ENCODE peak calls at places on chromosome 18, in seven cellular contexts. I, H, K, N, W, V and Y are unnamed samples.
A peak's percentile ranks its signal among the peaks of the same experiment; 100 is the strongest.

GRCh38 chr18:59559528-59559927 is 137.7 kb downstream of the CCBE1 start:
- DNase-seq in I (no peak), H (no peak), K (no peak), N (no peak), W (no peak), V (no peak), Y (no peak)

GRCh38 chr18:59881728-59882685 is 17.8 kb upstream of the PMAIP1 start:
- DNase-seq in I (no peak), H (peak; percentile 60), K (no peak), N (peak; percentile 81), W (no peak), V (no peak), Y (peak; percentile 62)

GRCh38 chr18:57441395-57441794 is 6.2 kb downstream of the ONECUT2 start:
- DNase-seq in I (no peak), H (peak; percentile 76), K (no peak), N (no peak), W (no peak), V (no peak), Y (no peak)

GRCh38 chr18:78882585-78882984 is 97.0 kb upstream of the SALL3 start:
- DNase-seq in I (no peak), H (no peak), K (no peak), N (no peak), W (no peak), V (no peak), Y (no peak)

GRCh38 chr18:50548160-50548559 is 11.7 kb upstream of the MAPK4 start:
- DNase-seq in I (no peak), H (no peak), K (no peak), N (no peak), W (no peak), V (no peak), Y (no peak)

GRCh38 chr18:42072407-42072806 is 117.4 kb downstream of the PIK3C3 start:
- DNase-seq in I (no peak), H (peak; percentile 26), K (no peak), N (no peak), W (no peak), V (no peak), Y (no peak)

GRCh38 chr18:57833441-57834101 is 30.5 kb upstream of the ATP8B1 start:
- DNase-seq in I (no peak), H (peak; percentile 36), K (no peak), N (peak; percentile 49), W (no peak), V (no peak), Y (no peak)

GRCh38 chr18:74013955-74014354 is 133.7 kb downstream of the FBXO15 start:
- DNase-seq in I (no peak), H (peak; percentile 84), K (no peak), N (no peak), W (no peak), V (no peak), Y (peak; percentile 49)

GRCh38 chr18:37334494-37335125 is 231.0 kb downstream of the CELF4 start:
- DNase-seq in I (no peak), H (peak; percentile 89), K (no peak), N (no peak), W (no peak), V (no peak), Y (no peak)

GRCh38 chr18:23306842-23307241 is 146.2 kb upstream of the RIOK3 start:
- DNase-seq in I (no peak), H (no peak), K (no peak), N (no peak), W (no peak), V (no peak), Y (no peak)

GRCh38 chr18:76985951-76986236 is 146.7 kb downstream of the MBP start:
- DNase-seq in I (no peak), H (no peak), K (no peak), N (no peak), W (no peak), V (no peak), Y (no peak)

GRCh38 chr18:43869451-43870008 is 592.2 kb upstream of the SYT4 start:
- DNase-seq in I (no peak), H (peak; percentile 63), K (no peak), N (no peak), W (no peak), V (no peak), Y (no peak)

GRCh38 chr18:26804474-26804873 is 61.0 kb downstream of the AQP4 start:
- DNase-seq in I (no peak), H (no peak), K (peak; percentile 39), N (no peak), W (no peak), V (no peak), Y (peak; percentile 15)

GRCh38 chr18:9380101-9380500 is 45.5 kb downstream of the TWSG1 start:
- DNase-seq in I (no peak), H (peak; percentile 33), K (no peak), N (no peak), W (no peak), V (no peak), Y (no peak)

GRCh38 chr18:328928-329327 is 61.1 kb upstream of the THOC1 start:
- DNase-seq in I (no peak), H (no peak), K (no peak), N (no peak), W (no peak), V (no peak), Y (no peak)

GRCh38 chr18:8857806-8858205 is 152.4 kb downstream of the MTCL1 start:
- DNase-seq in I (no peak), H (no peak), K (no peak), N (no peak), W (no peak), V (no peak), Y (no peak)

GRCh38 chr18:30987479-30988241 is 54.9 kb downstream of the DSC3 start:
- DNase-seq in I (no peak), H (peak; percentile 2), K (no peak), N (no peak), W (no peak), V (no peak), Y (peak; percentile 21)

GRCh38 chr18:79400091-79400590 is 4.4 kb downstream of the NFATC1 start:
- DNase-seq in I (peak; percentile 78), H (peak; percentile 77), K (peak; percentile 78), N (no peak), W (peak; percentile 62), V (peak; percentile 91), Y (no peak)

GRCh38 chr18:22637787-22638186 is 220.1 kb upstream of the CTAGE1 start:
- DNase-seq in I (no peak), H (peak; percentile 88), K (no peak), N (no peak), W (no peak), V (no peak), Y (no peak)

GRCh38 chr18:11899063-11899462 is 9.1 kb downstream of the MPPE1 start:
- DNase-seq in I (no peak), H (no peak), K (no peak), N (no peak), W (no peak), V (no peak), Y (no peak)

GRCh38 chr18:78768221-78768620 is 211.4 kb upstream of the SALL3 start:
- DNase-seq in I (no peak), H (no peak), K (no peak), N (no peak), W (no peak), V (no peak), Y (no peak)

DNA sequence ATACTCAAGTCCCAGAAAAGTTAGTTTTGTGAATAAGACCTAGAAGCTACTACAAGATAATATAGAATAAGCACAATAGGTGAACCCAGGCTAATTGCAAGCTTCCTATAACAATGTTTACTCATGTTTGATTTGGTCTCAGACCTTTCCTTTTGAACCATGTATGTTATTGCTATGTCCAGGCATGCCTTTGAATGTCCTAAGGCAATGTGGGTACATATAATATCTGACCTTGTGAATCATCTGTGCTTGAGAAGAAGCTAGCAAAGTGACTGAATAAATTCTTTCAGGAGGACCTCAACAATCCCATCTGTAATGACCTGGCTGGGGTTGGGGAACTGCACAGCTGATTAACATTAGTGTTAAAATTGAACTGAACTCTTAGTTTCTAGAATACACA is 1285.9 kb upstream of the CELF4 start:
- DNase-seq in I (no peak), H (no peak), K (no peak), N (no peak), W (no peak), V (no peak), Y (no peak)
- H3K4me3 ChIP-seq in I (no peak overlapping the region), H (no peak overlapping the region), K (no peak overlapping the region), N (no peak overlapping the region), W (no peak overlapping the region), V (no peak overlapping the region), Y (no peak overlapping the region)

DNA sequence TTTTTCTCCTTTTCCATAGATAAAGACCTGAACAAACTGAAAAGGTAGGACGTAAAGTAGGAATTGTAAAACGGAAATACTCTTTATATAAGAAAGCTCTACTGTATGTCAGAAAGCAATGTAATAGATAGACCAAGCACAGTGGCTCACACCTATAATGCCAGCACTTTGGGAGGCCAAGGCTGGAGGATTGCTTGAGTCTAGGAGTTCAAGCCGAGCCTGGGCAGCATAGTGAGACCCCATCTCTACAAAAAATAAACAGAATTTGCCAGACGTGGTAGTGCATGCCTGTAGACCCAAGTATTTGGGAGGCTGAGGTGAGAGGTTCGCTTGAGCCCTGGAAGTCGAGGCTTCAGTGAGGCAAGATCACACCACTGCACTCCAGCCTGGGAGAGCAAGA is 7.6 kb downstream of the ZNF397 start:
- DNase-seq in I (no peak), H (no peak), K (no peak), N (no peak), W (no peak), V (no peak), Y (no peak)
- H3K4me3 ChIP-seq in I (no peak overlapping the region), H (no peak overlapping the region), K (no peak overlapping the region), N (no peak overlapping the region), W (no peak overlapping the region), V (no peak overlapping the region), Y (no peak overlapping the region)

GRCh38 chr18:45837283-45838070 is 12.0 kb downstream of the SIGLEC15 start:
- DNase-seq in I (peak; percentile 50), H (peak; percentile 83), K (peak; percentile 49), N (no peak), W (peak; percentile 32), V (peak; percentile 89), Y (peak; percentile 76)
- H3K4me3 ChIP-seq in I (peak overlapping the region; percentile 64), H (peak overlapping the region; percentile 33), K (peak overlapping the region; percentile 26), N (no peak overlapping the region), W (peak overlapping the region; percentile 36), V (no peak overlapping the region), Y (no peak overlapping the region)

DNA sequence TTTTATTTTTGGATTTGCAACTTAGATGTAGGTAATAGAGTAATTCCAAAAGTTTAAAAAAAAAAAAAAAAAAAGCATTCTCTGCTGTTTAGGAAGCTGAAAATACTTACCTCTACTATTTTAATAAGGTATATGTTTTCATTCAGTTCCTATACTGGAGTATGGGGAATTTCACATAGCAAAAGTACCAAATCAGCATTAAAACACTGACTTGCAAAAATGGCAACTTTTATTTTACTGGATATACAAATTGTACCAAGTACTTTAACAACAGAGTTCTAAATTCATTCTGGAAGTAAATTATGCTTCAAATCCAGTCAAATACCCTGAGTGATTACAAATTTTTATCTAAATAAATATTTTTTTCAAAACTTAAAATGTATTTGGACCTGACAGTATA is 76.7 kb downstream of the TCF4 start:
- DNase-seq in I (no peak), H (no peak), K (no peak), N (no peak), W (no peak), V (no peak), Y (no peak)
- H3K4me3 ChIP-seq in I (peak overlapping the region; percentile 48), H (peak overlapping the region; percentile 65), K (no peak overlapping the region), N (no peak overlapping the region), W (no peak overlapping the region), V (no peak overlapping the region), Y (no peak overlapping the region)

GRCh38 chr18:3411854-3412268 is 38.1 kb upstream of the TGIF1 start:
- DNase-seq in I (peak; percentile 34), H (peak; percentile 33), K (peak; percentile 36), N (no peak), W (peak; percentile 16), V (no peak), Y (no peak)
- H3K4me3 ChIP-seq in I (peak overlapping the region; percentile 60), H (peak overlapping the region; percentile 66), K (peak overlapping the region; percentile 27), N (no peak overlapping the region), W (peak overlapping the region; percentile 42), V (no peak overlapping the region), Y (no peak overlapping the region)